ENCODE peak calls at places on chromosome 12, in eight cellular contexts. S, I, Q, O, P, H, A and Y are unnamed samples.

GRCh38 chr12:114229150-114229549 is 176.8 kb downstream of the TBX5 start:
- DNase-seq in S (no peak), O (no peak), H (no peak), Q (no peak), I (no peak), A (no peak), P (no peak), Y (no peak)

GRCh38 chr12:42759622-42760273 is 170.2 kb upstream of the PRICKLE1 start:
- DNase-seq in P (no peak), I (peak; percentile 76), S (peak; percentile 76), Q (peak; percentile 84), H (peak; percentile 31), O (peak; percentile 90), A (no peak), Y (peak; percentile 93)

GRCh38 chr12:49334226-49334625 is 2.8 kb downstream of the C1QL4 start:
- DNase-seq in S (no peak), O (no peak), P (no peak), A (no peak), H (peak; percentile 4), Q (no peak), I (no peak), Y (no peak)

GRCh38 chr12:132153501-132154340 is 9.5 kb downstream of the NOC4L start:
- DNase-seq in S (peak; percentile 38), H (peak; percentile 68), I (peak; percentile 56), P (peak; percentile 82), Q (peak; percentile 64), O (peak; percentile 41), A (peak; percentile 63), Y (no peak)

GRCh38 chr12:49873361-49873934 is 30.3 kb downstream of the FAIM2 start:
- DNase-seq in S (no peak), A (no peak), H (peak; percentile 41), P (no peak), Q (peak; percentile 41), O (no peak), I (no peak), Y (peak; percentile 54)

GRCh38 chr12:62537544-62537943 is 70.9 kb downstream of the MON2 start:
- DNase-seq in A (no peak), I (peak; percentile 27), P (peak; percentile 57), H (peak; percentile 48), Q (peak; percentile 52), O (peak; percentile 24), S (peak; percentile 20), Y (no peak)

GRCh38 chr12:2374092-2374740 is 321.4 kb downstream of the CACNA1C start:
- DNase-seq in Q (no peak), P (no peak), S (no peak), I (no peak), O (no peak), H (no peak), A (no peak), Y (no peak)

GRCh38 chr12:89499857-89500256 is 24.7 kb downstream of the GALNT4 start:
- DNase-seq in I (no peak), S (no peak), H (no peak), Q (no peak), O (no peak), P (no peak), A (no peak), Y (no peak)

GRCh38 chr12:47079365-47079893 is at the start of gene PCED1B:
- DNase-seq in S (peak; percentile 67), A (peak; percentile 8), H (peak; percentile 70), O (peak; percentile 72), Q (peak; percentile 83), P (peak; percentile 76), I (peak; percentile 79), Y (peak; percentile 46)

GRCh38 chr12:77047341-77048202 is 17.8 kb downstream of the E2F7 start:
- DNase-seq in Q (no peak), O (no peak), S (no peak), I (no peak), P (no peak), H (no peak), A (no peak), Y (no peak)

GRCh38 chr12:57591567-57592325 is 754 bp downstream of the PIP4K2C start:
- DNase-seq in H (peak; percentile 34), S (no peak), O (no peak), P (no peak), Q (peak; percentile 20), I (no peak), A (no peak), Y (no peak)

GRCh38 chr12:53495903-53496751 is 3.1 kb downstream of the MAP3K12 start:
- DNase-seq in P (peak; percentile 88), A (peak; percentile 63), S (no peak), O (peak; percentile 82), I (peak; percentile 78), H (no peak), Q (peak; percentile 62), Y (no peak)

GRCh38 chr12:119808441-119808840 is 68.7 kb downstream of the CIT start:
- DNase-seq in H (no peak), I (no peak), O (no peak), A (no peak), Q (no peak), P (no peak), S (no peak), Y (no peak)

GRCh38 chr12:89469361-89469760 is 55.2 kb downstream of the GALNT4 start:
- DNase-seq in P (no peak), S (no peak), H (no peak), Q (no peak), O (no peak), A (no peak), I (no peak), Y (no peak)

GRCh38 chr12:20602671-20603402 is 92.3 kb upstream of the SLCO1C1 start:
- DNase-seq in S (no peak), Q (no peak), P (peak; percentile 83), A (no peak), I (no peak), O (no peak), H (no peak), Y (no peak)

GRCh38 chr12:125954362-125954761 is 889.1 kb downstream of the AACS start:
- DNase-seq in Q (no peak), O (no peak), S (no peak), H (no peak), P (no peak), A (no peak), I (no peak), Y (no peak)

GRCh38 chr12:76784600-76785051 is 20.7 kb downstream of the ZDHHC17 start:
- DNase-seq in S (peak; percentile 21), A (no peak), I (no peak), H (no peak), O (no peak), P (no peak), Q (no peak), Y (no peak)

GRCh38 chr12:94074216-94074969 is 74.0 kb upstream of the PLXNC1 start:
- DNase-seq in P (no peak), A (no peak), S (no peak), Q (peak; percentile 10), O (peak; percentile 46), H (no peak), I (peak; percentile 32), Y (peak; percentile 26)

GRCh38 chr12:46263140-46264017 is 5.5 kb downstream of the SLC38A1 start:
- DNase-seq in Q (no peak), H (no peak), O (no peak), P (no peak), S (no peak), I (no peak), A (no peak), Y (no peak)

GRCh38 chr12:72141381-72141780 is 130.8 kb upstream of the TRHDE start:
- DNase-seq in Q (no peak), A (peak; percentile 5), O (no peak), S (no peak), I (no peak), P (peak; percentile 24), H (no peak), Y (no peak)
- TF ChIP-seq CTCF in Q (no peak), A (no peak), O (no peak), S (no peak), I (no peak), P (no peak), H (no peak), Y (no peak)

GRCh38 chr12:6222009-6222702 is 22.0 kb downstream of the CD9 start:
- DNase-seq in Q (peak; percentile 42), H (peak; percentile 70), S (no peak), A (peak; percentile 46), O (no peak), I (no peak), P (no peak), Y (no peak)
- TF ChIP-seq POLR2A in Q (no peak), H (no peak), S (no peak), A (no peak), O (no peak), I (no peak), P (no peak), Y (no peak)

GRCh38 chr12:6613776-6614512 is 6.8 kb upstream of the CHD4 start:
- DNase-seq in Q (peak; percentile 94), P (peak; percentile 90), H (peak; percentile 90), A (peak; percentile 97), I (peak; percentile 97), S (peak; percentile 87), O (peak; percentile 96), Y (peak; percentile 98)
- TF ChIP-seq CTCF in Q (no peak), P (peak; percentile 4), H (no peak), A (peak; percentile 75), I (no peak), S (peak; percentile 10), O (no peak), Y (peak; percentile 51)

GRCh38 chr12:67666605-67667004 is 18.1 kb downstream of the DYRK2 start:
- DNase-seq in A (no peak), I (no peak), Q (no peak), H (no peak), O (no peak), S (no peak), P (no peak), Y (no peak)

GRCh38 chr12:67669925-67670631 is 21.5 kb downstream of the DYRK2 start:
- DNase-seq in Q (no peak), I (no peak), H (no peak), O (no peak), S (no peak), P (no peak), A (no peak), Y (no peak)

GRCh38 chr12:67665679-67666078 is 17.1 kb downstream of the DYRK2 start:
- DNase-seq in I (no peak), A (no peak), S (no peak), P (no peak), O (no peak), H (no peak), Q (no peak), Y (no peak)

GRCh38 chr12:67669217-67669924 is 20.8 kb downstream of the DYRK2 start:
- DNase-seq in H (no peak), S (no peak), I (no peak), O (no peak), A (no peak), P (no peak), Q (no peak), Y (no peak)

DNA sequence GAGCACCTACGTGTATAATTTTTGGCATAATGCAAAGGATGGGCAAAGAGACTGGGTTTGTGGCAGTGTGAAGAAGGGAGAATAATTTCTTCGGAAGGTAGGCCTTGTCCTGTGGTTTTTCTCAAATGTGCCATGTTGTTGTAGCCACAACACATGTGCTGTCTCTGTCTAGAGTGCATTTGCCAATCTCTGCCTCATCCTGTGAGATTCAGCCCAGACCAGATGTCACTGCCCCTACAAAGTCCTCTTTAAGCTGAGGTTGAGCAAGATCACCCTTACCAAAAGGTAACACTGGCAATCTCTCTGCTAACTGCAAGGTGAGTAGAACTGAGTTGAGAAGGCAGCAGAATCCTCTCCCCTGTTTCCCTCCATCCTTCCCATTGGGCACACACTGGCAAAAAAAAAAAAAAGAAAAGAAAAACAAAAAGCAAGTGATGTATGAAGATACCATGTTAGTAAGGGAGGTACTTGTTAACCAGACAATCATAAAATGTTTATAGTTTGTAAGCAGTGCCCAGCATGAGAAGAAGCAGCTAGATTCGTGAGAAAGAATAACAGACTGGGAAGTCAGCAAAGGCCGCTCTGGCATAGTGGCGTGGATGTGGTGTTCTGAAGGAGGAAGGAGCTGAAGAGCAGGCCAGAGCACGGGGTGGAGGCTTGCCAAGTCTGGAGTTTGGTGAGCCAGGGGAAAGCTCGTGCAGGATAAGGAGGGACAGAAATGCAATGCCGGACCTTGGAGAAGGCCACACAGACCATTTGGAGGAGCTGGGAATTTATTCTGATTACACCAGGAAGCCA is 18.9 kb downstream of the DYRK2 start:
- DNase-seq in A (no peak), S (peak; percentile 43), I (peak; percentile 45), Q (peak; percentile 34), O (peak; percentile 68), P (no peak), H (peak; percentile 77), Y (peak; percentile 39)
- TF ChIP-seq POLR2A in A (no peak), S (no peak), I (no peak), Q (no peak), O (no peak), P (no peak), H (no peak), Y (no peak)